ENCODE peak calls at places on chromosomes 7 and 10, in six cellular contexts. E is heart left ventricle; Y is IMR-90; Z is CD4-positive, alpha-beta memory T cell; X is AG09309; R is upper lobe of right lung. P is an unnamed sample.

GRCh38 chr7:131007439-131008330 is 273.7 kb upstream of the KLF14 start:
- DNase-seq in Y (peak; percentile 79), X (no peak), E (peak; percentile 57), Z (peak; percentile 67), R (no peak), P (peak; percentile 73)

GRCh38 chr7:55569797-55570196 is 2.5 kb downstream of the VOPP1 start:
- DNase-seq in E (no peak), R (no peak), X (no peak), Y (no peak), Z (peak; percentile 32), P (no peak)

GRCh38 chr10:121442536-121442935 is 155.7 kb downstream of the FGFR2 start:
- DNase-seq in X (no peak), E (no peak), R (no peak), Z (no peak), Y (no peak), P (no peak)

GRCh38 chr10:86974484-86974883 is 6.2 kb downstream of the ADIRF start:
- DNase-seq in X (no peak), Y (no peak), Z (no peak), E (no peak), R (no peak), P (no peak)

GRCh38 chr7:70835658-70836057 is 296.3 kb upstream of the GALNT17 start:
- DNase-seq in E (no peak), X (no peak), Z (no peak), Y (no peak), R (no peak), P (no peak)

GRCh38 chr7:2832441-2832840 is 11.7 kb downstream of the GNA12 start:
- DNase-seq in Z (no peak), E (no peak), X (no peak), R (no peak), Y (no peak), P (no peak)

GRCh38 chr7:80298201-80298600 is 163.6 kb downstream of the GNAI1 start:
- DNase-seq in R (no peak), E (no peak), Z (no peak), X (no peak), Y (peak; percentile 26), P (peak; percentile 11)

GRCh38 chr7:271266-272107 is 18.5 kb upstream of the FOXL3 start:
- DNase-seq in X (no peak), Y (no peak), R (no peak), E (no peak), Z (no peak), P (no peak)

GRCh38 chr7:111953611-111954010 is 252.6 kb downstream of the DOCK4 start:
- DNase-seq in X (no peak), R (no peak), Z (no peak), E (peak; percentile 15), Y (no peak), P (peak; percentile 92)

GRCh38 chr10:70669732-70670317 is 2.5 kb upstream of the ADAMTS14 start:
- DNase-seq in Y (no peak), R (no peak), X (no peak), E (no peak), Z (no peak), P (no peak)

GRCh38 chr7:111846900-111847299 is 284.6 kb upstream of the IMMP2L start:
- DNase-seq in E (no peak), Y (no peak), R (no peak), X (no peak), Z (no peak), P (no peak)

GRCh38 chr7:52735656-52736055 is 299.8 kb upstream of the POM121L12 start:
- DNase-seq in X (no peak), Z (no peak), Y (no peak), R (no peak), E (no peak), P (no peak)

GRCh38 chr10:73814896-73815718 is 3.7 kb upstream of the NDST2 start:
- DNase-seq in X (no peak), R (no peak), E (no peak), Z (no peak), Y (no peak), P (no peak)

GRCh38 chr7:45185864-45186250 is 28.3 kb downstream of the RAMP3 start:
- DNase-seq in E (no peak), X (no peak), R (no peak), Y (no peak), Z (no peak), P (no peak)

GRCh38 chr7:31263363-31263762 is 77.2 kb downstream of the NEUROD6 start:
- DNase-seq in Z (no peak), R (no peak), X (no peak), E (no peak), Y (no peak), P (peak; percentile 31)

GRCh38 chr10:13658864-13659685 is 72.3 kb downstream of the PRPF18 start:
- DNase-seq in R (no peak), Z (no peak), X (no peak), E (peak; percentile 72), Y (no peak), P (no peak)

GRCh38 chr7:142168746-142169145 is 57.2 kb downstream of the MGAM2 start:
- DNase-seq in R (no peak), E (no peak), Z (no peak), Y (no peak), X (no peak), P (peak; percentile 18)

GRCh38 chr7:79284226-79284625 is 169.2 kb downstream of the MAGI2 start:
- DNase-seq in X (peak; percentile 33), R (no peak), Y (peak; percentile 63), Z (no peak), E (no peak), P (no peak)

GRCh38 chr10:77160679-77161078 is 476.9 kb downstream of the KCNMA1 start:
- DNase-seq in Z (no peak), E (no peak), X (peak; percentile 65), R (no peak), Y (peak; percentile 97), P (peak; percentile 97)

GRCh38 chr10:29862926-29863614 is 196.3 kb downstream of the JCAD start:
- DNase-seq in Z (no peak), X (peak; percentile 42), R (no peak), Y (peak; percentile 80), E (no peak), P (peak; percentile 97)

GRCh38 chr7:78939669-78940068 is 513.8 kb downstream of the MAGI2 start:
- DNase-seq in Z (no peak), R (no peak), Y (peak; percentile 78), E (no peak), X (no peak), P (no peak)

GRCh38 chr7:144835166-144835611 is 664 bp downstream of the TPK1 start:
- DNase-seq in Y (peak; percentile 13), X (no peak), Z (no peak), E (peak; percentile 29), R (no peak), P (peak; percentile 20)

GRCh38 chr7:128389815-128390329 is 19.9 kb downstream of the IMPDH1 start:
- DNase-seq in R (no peak), Y (no peak), E (no peak), X (no peak), Z (no peak), P (no peak)

GRCh38 chr10:72322280-72323058 is 32.2 kb downstream of the DNAJB12 start:
- DNase-seq in R (no peak), X (no peak), E (no peak), Y (no peak), Z (no peak), P (peak; percentile 96)

GRCh38 chr7:31950101-31950755 is 120.0 kb downstream of the PDE1C start:
- DNase-seq in E (no peak), Z (no peak), X (peak; percentile 16), Y (peak; percentile 53), R (no peak), P (peak; percentile 75)

GRCh38 chr7:134331393-134331792 is 14.7 kb upstream of the SLC35B4 start:
- DNase-seq in Y (no peak), Z (no peak), R (no peak), X (no peak), E (no peak), P (no peak)

GRCh38 chr10:89100680-89101079 is 106.4 kb downstream of the CH25H start:
- DNase-seq in Z (no peak), X (peak; percentile 51), R (no peak), E (no peak), Y (peak; percentile 90), P (no peak)

DNA sequence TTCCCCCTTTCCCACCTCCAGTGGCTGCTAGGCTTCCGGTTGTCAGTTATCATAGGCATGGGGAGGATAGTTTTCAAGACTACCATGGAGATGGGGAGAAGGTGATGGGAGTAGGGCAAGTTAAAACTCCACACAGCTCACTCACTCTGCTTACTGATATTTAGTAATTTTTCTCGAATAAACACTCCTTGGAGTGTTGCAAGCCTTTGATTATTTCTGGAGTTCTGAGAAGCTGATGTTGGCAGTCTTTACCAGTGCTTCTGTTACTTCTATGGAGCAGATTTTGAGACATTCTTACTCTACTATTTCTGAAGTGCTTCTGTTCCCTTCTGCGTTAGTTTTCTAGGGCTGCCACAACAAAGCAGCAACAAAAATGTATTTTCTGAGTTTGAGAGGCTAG is 104.4 kb downstream of the CH25H start:
- DNase-seq in E (no peak), R (no peak), X (no peak), Z (no peak), Y (no peak), P (no peak)
- H3K4me3 ChIP-seq in E (no peak overlapping the region), R (no peak overlapping the region), X (no peak overlapping the region), Z (no peak overlapping the region), Y (no peak overlapping the region), P (no peak overlapping the region)

GRCh38 chr7:75740846-75741497 is 2.2 kb upstream of the HIP1 start:
- DNase-seq in Z (no peak), Y (no peak), R (peak; percentile 75), E (peak; percentile 69), X (no peak), P (no peak)
- H3K4me3 ChIP-seq in Z (no peak overlapping the region), Y (no peak overlapping the region), R (no peak overlapping the region), E (no peak overlapping the region), X (no peak overlapping the region), P (no peak overlapping the region)

DNA sequence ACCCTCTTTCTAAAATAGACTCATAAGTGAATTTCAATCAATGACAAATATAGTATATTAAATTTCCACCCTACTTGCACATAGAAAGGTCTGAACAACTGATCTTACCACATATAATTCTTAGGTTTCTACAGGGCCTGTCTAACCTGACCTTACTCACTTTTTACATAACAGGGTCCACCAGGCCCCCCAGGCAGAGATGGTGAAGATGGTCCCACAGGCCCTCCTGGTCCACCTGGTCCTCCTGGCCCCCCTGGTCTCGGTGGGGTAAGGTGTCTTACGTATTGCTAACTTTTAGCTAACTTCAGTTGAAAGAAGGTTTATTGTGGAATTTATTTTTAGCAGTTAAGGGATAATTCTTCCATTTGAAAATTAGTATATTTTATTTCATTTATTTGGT is 5.3 kb downstream of the COL1A2 start:
- DNase-seq in Z (no peak), X (no peak), R (no peak), E (no peak), Y (no peak), P (no peak)
- H3K4me3 ChIP-seq in Z (no peak overlapping the region), X (peak overlapping the region; percentile 87), R (peak overlapping the region; percentile 4), E (peak overlapping the region; percentile 62), Y (peak overlapping the region; percentile 50), P (no peak overlapping the region)

DNA sequence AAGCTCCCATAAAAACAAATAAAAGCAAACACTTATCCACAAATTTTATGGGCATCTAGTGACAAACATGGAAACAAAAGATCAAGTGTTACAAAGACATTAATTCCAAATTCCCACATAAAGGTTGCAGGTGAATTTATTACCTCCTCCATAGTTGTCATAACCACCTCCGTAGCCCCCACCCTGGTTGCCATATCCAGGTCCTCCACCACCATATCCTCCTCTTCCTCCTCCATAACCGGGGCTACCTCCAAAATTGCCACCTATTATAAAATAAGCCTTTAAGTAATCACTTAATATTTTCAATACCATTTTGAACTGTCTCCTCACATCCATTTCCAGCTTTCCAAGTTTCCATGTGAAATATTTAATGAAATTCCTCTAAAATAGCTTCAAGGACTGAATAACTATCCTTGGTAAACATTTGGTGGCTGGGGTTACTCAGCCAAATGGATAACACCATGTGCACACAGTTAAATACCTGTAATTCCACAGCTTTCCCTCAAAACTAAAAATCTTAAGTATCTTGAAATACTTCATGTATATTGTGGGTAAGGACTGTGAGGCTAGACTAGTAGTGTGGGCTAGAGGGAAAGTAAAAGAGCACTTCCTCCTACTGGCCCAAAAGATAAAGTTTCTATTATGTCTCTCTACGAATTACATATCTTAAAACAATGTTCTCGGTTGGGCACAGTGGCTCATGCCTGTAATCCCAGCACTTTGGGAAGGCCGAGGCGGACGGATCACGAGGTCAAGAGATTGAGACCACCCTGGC is 6.9 kb downstream of the HNRNPA2B1 start:
- DNase-seq in Y (no peak), E (no peak), Z (no peak), X (no peak), R (no peak), P (no peak)
- H3K4me3 ChIP-seq in Y (no peak overlapping the region), E (no peak overlapping the region), Z (no peak overlapping the region), X (no peak overlapping the region), R (no peak overlapping the region), P (no peak overlapping the region)

P was measured in mammary epithelial cell.